ENCODE peak calls at places on chromosomes 6 and 20, in five cellular contexts. T is GM10248, X is NCI-H69, H is neural crest cell, S is left cardiac atrium. I is an unnamed sample.

GRCh38 chr6:127215931-127216330 is 50.7 kb upstream of the RNF146 start:
- DNase-seq in T (no peak), X (no peak), H (no peak), S (no peak), I (no peak)

GRCh38 chr6:151391471-151392428 is at the start of gene ZBTB2:
- DNase-seq in T (peak), X (peak), H (peak), S (peak), I (peak)

GRCh38 chr20:15594296-15594695 is 979.0 kb downstream of the KIF16B start:
- DNase-seq in T (no peak), X (no peak), H (no peak), S (no peak), I (no peak)

GRCh38 chr6:7314414-7314813 is 1.4 kb upstream of the SSR1 start:
- DNase-seq in T (no peak), X (peak), H (no peak), S (no peak), I (no peak)

GRCh38 chr6:138343112-138343511 is 34.6 kb upstream of the SMIM28 start:
- DNase-seq in T (no peak), X (no peak), H (no peak), S (no peak), I (no peak)

GRCh38 chr6:33745558-33745957 is 1.1 kb downstream of the IP6K3 start:
- DNase-seq in T (no peak), X (peak), H (no peak), S (no peak), I (no peak)

GRCh38 chr6:134016558-134016814 is 35.9 kb downstream of the SLC2A12 start:
- DNase-seq in T (no peak), X (peak), H (no peak), S (no peak), I (no peak)

GRCh38 chr6:439681-440167 is 48.2 kb downstream of the IRF4 start:
- DNase-seq in T (no peak), X (peak), H (no peak), S (peak), I (no peak)

GRCh38 chr20:51575486-51575885 is 33.0 kb upstream of the NFATC2 start:
- DNase-seq in T (no peak), X (no peak), H (no peak), S (no peak), I (no peak)

GRCh38 chr6:122178988-122179387 is 220.5 kb upstream of the HSF2 start:
- DNase-seq in T (no peak), X (no peak), H (no peak), S (no peak), I (no peak)

GRCh38 chr6:2502096-2502997 is 248.4 kb downstream of the MYLK4 start:
- DNase-seq in T (no peak), X (no peak), H (no peak), S (no peak), I (no peak)

GRCh38 chr6:32700391-32701040 is 34.1 kb upstream of the HLA-DQB1 start:
- DNase-seq in T (peak), X (peak), H (peak), S (peak), I (peak)

GRCh38 chr6:161694995-161695394 is 421.1 kb upstream of the AGPAT4 start:
- DNase-seq in T (no peak), X (peak), H (no peak), S (no peak), I (peak)

GRCh38 chr6:163354779-163355431 is 59.6 kb upstream of the QKI start:
- DNase-seq in T (peak), X (no peak), H (no peak), S (peak), I (no peak)

GRCh38 chr20:48683467-48684175 is 144.2 kb downstream of the PREX1 start:
- DNase-seq in T (no peak), X (no peak), H (no peak), S (no peak), I (no peak)

GRCh38 chr6:118679293-118679692 is 27.9 kb upstream of the CEP85L start:
- DNase-seq in T (no peak), X (no peak), H (no peak), S (no peak), I (no peak)

GRCh38 chr6:99467509-99468106 is 42.5 kb upstream of the PNISR start:
- DNase-seq in T (peak), X (peak), H (no peak), S (no peak), I (peak)

GRCh38 chr20:33516882-33517281 is 27.0 kb downstream of the CBFA2T2 start:
- DNase-seq in T (no peak), X (peak), H (no peak), S (no peak), I (peak)

GRCh38 chr20:25573288-25574251 is 11.8 kb downstream of the NINL start:
- DNase-seq in T (no peak), X (no peak), H (no peak), S (no peak), I (no peak)

GRCh38 chr6:105921781-105922180 is 164.4 kb upstream of the PRDM1 start:
- DNase-seq in T (no peak), X (no peak), H (no peak), S (no peak), I (no peak)

GRCh38 chr20:56722042-56722441 is 92.9 kb downstream of the TFAP2C start:
- DNase-seq in T (peak), X (no peak), H (no peak), S (no peak), I (peak)

GRCh38 chr20:34083137-34083536 is 28.9 kb downstream of the EIF2S2 start:
- DNase-seq in T (no peak), X (peak), H (no peak), S (peak), I (no peak)

GRCh38 chr6:126803769-126804168 is 314.7 kb upstream of the RSPO3 start:
- DNase-seq in T (no peak), X (peak), H (no peak), S (no peak), I (no peak)

GRCh38 chr6:16691328-16691727 is 69.9 kb downstream of the ATXN1 start:
- DNase-seq in T (no peak), X (no peak), H (no peak), S (no peak), I (no peak)

GRCh38 chr20:36461600-36462439 is 79.5 kb upstream of the MYL9 start:
- DNase-seq in T (peak), X (peak), H (peak), S (peak), I (peak)

GRCh38 chr6:41159415-41160082 is 3.4 kb downstream of the TREM2 start:
- DNase-seq in T (no peak), X (peak), H (no peak), S (no peak), I (no peak)

GRCh38 chr20:10893331-10893730 is 219.5 kb upstream of the JAG1 start:
- DNase-seq in T (no peak), X (no peak), H (no peak), S (no peak), I (no peak)

I was measured in OCI-LY7.